ENCODE peak calls at places on chromosomes 16 and 17, in ten cellular contexts. D, X, O, K, J, L, E, R, G and Z are unnamed samples.

GRCh38 chr17:44307387-44308186 is 814 bp upstream of the RUNDC3A start:
- DNase-seq in D (no peak), X (peak), O (peak), K (no peak), J (peak), L (no peak), E (no peak), R (no peak), G (peak), Z (no peak)

GRCh38 chr17:58120195-58120822 is 27.9 kb upstream of the OR4D1 start:
- DNase-seq in D (peak), X (peak), O (peak), K (peak), J (peak), L (no peak), E (no peak), R (peak), G (peak), Z (peak)

GRCh38 chr16:72380283-72380682 is 208.3 kb upstream of the PMFBP1 start:
- DNase-seq in D (no peak), X (no peak), O (no peak), K (no peak), J (peak), L (no peak), E (no peak), R (no peak), G (no peak), Z (no peak)

GRCh38 chr17:77649717-77650211 is 308.7 kb upstream of the TNRC6C start:
- DNase-seq in D (no peak), X (no peak), O (peak), K (peak), J (peak), L (no peak), E (no peak), R (peak), G (no peak), Z (peak)

GRCh38 chr17:57666198-57666870 is 78.8 kb downstream of the CCDC182 start:
- DNase-seq in D (no peak), X (peak), O (no peak), K (no peak), J (no peak), L (no peak), E (no peak), R (no peak), G (no peak), Z (peak)

GRCh38 chr17:36524428-36524876 is 10.2 kb downstream of the MYO19 start:
- DNase-seq in D (peak), X (peak), O (peak), K (no peak), J (no peak), L (no peak), E (no peak), R (peak), G (no peak), Z (peak)

GRCh38 chr16:28477311-28477920 is 5.3 kb upstream of the NPIPB7 start:
- DNase-seq in D (no peak), X (no peak), O (no peak), K (no peak), J (no peak), L (peak), E (no peak), R (no peak), G (no peak), Z (no peak)

GRCh38 chr17:77492446-77493237 is 351.9 kb downstream of the SEC14L1 start:
- DNase-seq in D (no peak), X (no peak), O (no peak), K (no peak), J (no peak), L (peak), E (no peak), R (no peak), G (no peak), Z (no peak)

GRCh38 chr17:3848229-3848628 is 2.2 kb upstream of the NCBP3 start:
- DNase-seq in D (no peak), X (no peak), O (no peak), K (no peak), J (no peak), L (no peak), E (no peak), R (no peak), G (no peak), Z (no peak)

GRCh38 chr16:48541108-48541786 is 68.7 kb downstream of the N4BP1 start:
- DNase-seq in D (no peak), X (no peak), O (no peak), K (no peak), J (no peak), L (no peak), E (no peak), R (no peak), G (no peak), Z (no peak)

GRCh38 chr17:16398270-16399267 is 16.8 kb upstream of the TRPV2 start:
- DNase-seq in D (no peak), X (no peak), O (no peak), K (no peak), J (peak), L (peak), E (no peak), R (no peak), G (no peak), Z (peak)

GRCh38 chr16:20940864-20941634 is 40.5 kb downstream of the LYRM1 start:
- DNase-seq in D (no peak), X (no peak), O (no peak), K (no peak), J (no peak), L (no peak), E (no peak), R (no peak), G (no peak), Z (no peak)

GRCh38 chr17:10844667-10845387 is 6.9 kb upstream of the PIRT start:
- DNase-seq in D (peak), X (peak), O (peak), K (peak), J (peak), L (peak), E (peak), R (peak), G (peak), Z (peak)

GRCh38 chr17:61018938-61019337 is 341.3 kb downstream of the BCAS3 start:
- DNase-seq in D (no peak), X (no peak), O (no peak), K (no peak), J (peak), L (no peak), E (no peak), R (no peak), G (no peak), Z (no peak)

GRCh38 chr17:44914148-44914547 is 1.2 kb downstream of the GFAP start:
- DNase-seq in D (no peak), X (no peak), O (no peak), K (no peak), J (no peak), L (no peak), E (no peak), R (no peak), G (no peak), Z (no peak)

GRCh38 chr16:25092489-25092888 is 19.1 kb upstream of the LCMT1 start:
- DNase-seq in D (no peak), X (no peak), O (no peak), K (peak), J (no peak), L (no peak), E (no peak), R (no peak), G (no peak), Z (peak)

GRCh38 chr17:19448341-19449268 is 37.6 kb downstream of the RNF112 start:
- DNase-seq in D (peak), X (no peak), O (peak), K (no peak), J (no peak), L (no peak), E (no peak), R (peak), G (peak), Z (no peak)

GRCh38 chr16:47037746-47038458 is 64.4 kb upstream of the DNAJA2 start:
- DNase-seq in D (peak), X (peak), O (peak), K (peak), J (peak), L (peak), E (peak), R (peak), G (peak), Z (peak)

GRCh38 chr17:7833011-7833794 is 814 bp upstream of the KDM6B start:
- DNase-seq in D (no peak), X (no peak), O (no peak), K (no peak), J (no peak), L (no peak), E (no peak), R (no peak), G (no peak), Z (no peak)

GRCh38 chr17:8843344-8843743 is 24.1 kb downstream of the PIK3R6 start:
- DNase-seq in D (no peak), X (no peak), O (no peak), K (no peak), J (no peak), L (no peak), E (no peak), R (peak), G (no peak), Z (no peak)

GRCh38 chr16:64455275-64455674 is 666.6 kb downstream of the CDH11 start:
- DNase-seq in D (peak), X (no peak), O (peak), K (no peak), J (no peak), L (no peak), E (no peak), R (peak), G (peak), Z (no peak)

GRCh38 chr16:4987580-4988374 is 29.6 kb downstream of the SEC14L5 start:
- DNase-seq in D (no peak), X (no peak), O (no peak), K (no peak), J (peak), L (no peak), E (no peak), R (no peak), G (no peak), Z (no peak)

GRCh38 chr16:23699100-23699499 is 13.9 kb downstream of the ERN2 start:
- DNase-seq in D (no peak), X (no peak), O (no peak), K (no peak), J (no peak), L (no peak), E (no peak), R (no peak), G (no peak), Z (no peak)

DNA sequence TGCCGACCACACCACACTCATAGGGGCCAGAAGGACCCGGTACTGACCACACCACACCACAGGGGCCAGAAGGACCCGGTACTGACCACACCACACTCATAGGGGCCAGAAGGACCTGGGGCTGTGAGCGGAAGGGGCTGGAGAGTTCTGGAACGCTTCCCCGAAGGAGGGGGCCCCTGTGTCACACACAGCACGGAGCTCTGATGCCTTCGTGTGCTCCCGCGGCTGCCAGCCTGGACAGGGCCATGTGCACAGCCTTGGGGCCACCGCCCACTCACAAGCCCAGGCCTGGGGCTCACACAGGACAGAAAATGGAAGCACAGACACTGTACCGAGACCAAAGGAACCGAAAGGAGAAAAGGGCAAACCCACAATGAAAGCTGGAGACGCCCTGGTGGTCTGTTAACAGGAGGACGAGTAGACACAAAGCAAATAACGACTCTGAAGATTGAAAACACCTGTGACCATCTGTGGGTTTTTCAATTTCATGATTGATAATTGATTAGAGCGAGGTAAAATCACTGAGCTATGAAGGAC is 106.5 kb upstream of the METRNL start:
- DNase-seq in D (no peak), X (peak), O (no peak), K (no peak), J (no peak), L (no peak), E (no peak), R (no peak), G (no peak), Z (no peak)
- H3K4me3 ChIP-seq in D (no peak), X (no peak), O (no peak), K (no peak), J (no peak), L (no peak), E (no peak), R (no peak), G (no peak), Z (no peak)

DNA sequence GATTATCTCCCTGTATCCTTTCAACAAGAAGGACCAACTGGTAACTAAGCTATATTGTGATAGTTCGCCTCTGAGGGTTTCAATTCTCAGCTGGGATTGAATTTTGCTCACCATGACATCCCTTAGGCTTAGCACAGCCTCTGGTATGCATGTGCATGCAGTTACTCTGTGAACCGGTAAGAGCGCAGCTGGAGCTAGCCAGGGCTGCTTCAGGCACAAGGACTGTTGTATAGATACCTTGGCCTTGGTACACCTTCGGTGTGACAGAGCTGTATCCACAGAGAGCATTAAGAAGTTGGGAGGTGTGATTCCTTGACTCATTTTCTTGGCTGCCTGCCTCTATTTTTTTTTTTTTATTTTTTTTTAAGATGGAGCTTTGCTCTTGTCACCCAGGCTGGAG is 2.3 kb upstream of the NUTF2 start:
- DNase-seq in D (peak), X (no peak), O (peak), K (no peak), J (no peak), L (no peak), E (no peak), R (peak), G (peak), Z (no peak)
- H3K4me3 ChIP-seq in D (no peak), X (no peak), O (peak), K (peak), J (no peak), L (peak), E (no peak), R (peak), G (peak), Z (no peak)

GRCh38 chr17:78903101-78903779 is at the start of gene CEP295NL:
- DNase-seq in D (peak), X (peak), O (peak), K (no peak), J (peak), L (peak), E (no peak), R (peak), G (no peak), Z (no peak)
- H3K4me3 ChIP-seq in D (no peak), X (no peak), O (no peak), K (no peak), J (no peak), L (no peak), E (no peak), R (no peak), G (no peak), Z (no peak)

GRCh38 chr17:17749921-17750320 is 68.7 kb downstream of the RAI1 start:
- DNase-seq in D (peak), X (peak), O (peak), K (peak), J (peak), L (no peak), E (no peak), R (peak), G (peak), Z (peak)
- H3K4me3 ChIP-seq in D (no peak), X (no peak), O (no peak), K (no peak), J (no peak), L (no peak), E (no peak), R (no peak), G (no peak), Z (peak)

DNA sequence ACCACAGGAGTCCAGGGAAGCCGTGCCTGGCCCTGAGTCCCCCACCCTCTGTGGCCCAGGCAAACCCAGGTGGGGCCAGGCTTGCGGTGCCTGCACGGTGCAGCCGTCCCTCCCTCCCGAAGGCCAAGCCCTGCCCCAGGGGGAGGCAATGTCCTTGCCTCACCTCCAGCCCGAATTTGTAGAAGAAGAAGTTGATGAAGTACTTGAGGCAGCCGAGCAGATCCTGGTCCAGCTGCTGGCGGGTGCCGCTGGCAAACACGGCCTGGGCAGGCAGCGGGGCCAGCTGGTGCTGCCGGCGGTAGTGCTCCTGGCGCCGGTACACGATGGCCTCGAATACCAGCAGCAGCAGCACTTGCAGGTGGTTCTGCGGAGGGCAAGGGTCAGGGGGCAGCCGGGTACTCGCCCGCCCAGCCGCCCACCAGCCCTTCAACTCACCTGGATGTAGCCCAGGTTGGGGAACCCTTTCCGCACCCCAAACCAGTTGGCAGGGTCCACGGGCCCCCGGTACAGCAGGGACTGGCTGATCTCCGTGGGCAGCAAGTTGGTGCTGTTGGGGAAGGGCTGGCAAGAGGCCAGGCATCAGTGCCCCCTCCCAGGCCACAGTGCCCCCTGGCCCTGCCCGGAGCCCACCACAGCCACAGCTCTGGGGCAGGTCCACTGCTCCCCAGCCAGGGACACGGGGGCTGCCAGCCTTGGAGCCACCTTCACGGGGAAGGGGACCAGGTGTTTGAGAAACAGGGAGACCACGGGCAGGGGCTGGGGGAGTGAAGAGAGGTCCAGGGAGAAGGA is 26.1 kb downstream of the CTU2 start:
- DNase-seq in D (no peak), X (no peak), O (no peak), K (no peak), J (no peak), L (no peak), E (no peak), R (no peak), G (no peak), Z (no peak)
- H3K4me3 ChIP-seq in D (no peak), X (no peak), O (no peak), K (no peak), J (no peak), L (no peak), E (no peak), R (no peak), G (no peak), Z (no peak)